ENCODE peak calls at places on chromosomes 1 and 21, in four cellular contexts. G is esophagus muscularis mucosa, J is endothelial cell of umbilical vein, O is A673. W is an unnamed sample.

GRCh38 chr1:37995773-37996379 is 6.1 kb upstream of the SF3A3 start:
- DNase-seq in O (peak; percentile 97), J (no peak), G (peak; percentile 93), W (peak; percentile 54)

GRCh38 chr1:242178924-242179708 is 180.2 kb upstream of the MAP1LC3C start:
- DNase-seq in J (no peak), G (no peak), O (no peak), W (no peak)

GRCh38 chr1:10020668-10021067 is 12.1 kb upstream of the UBE4B start:
- DNase-seq in G (no peak), O (no peak), J (no peak), W (no peak)

GRCh38 chr1:85463666-85464496 is 1.1 kb downstream of the DDAH1 start:
- DNase-seq in J (no peak), G (no peak), O (peak; percentile 31), W (peak; percentile 18)

GRCh38 chr21:28627691-28628090 is 365.0 kb downstream of the LTN1 start:
- DNase-seq in J (no peak), O (peak; percentile 31), G (no peak), W (no peak)

GRCh38 chr1:1136547-1137230 is 20.8 kb upstream of the C1orf159 start:
- DNase-seq in J (no peak), O (no peak), G (no peak), W (peak; percentile 40)

GRCh38 chr1:224348137-224348536 is 8.5 kb upstream of the CNIH4 start:
- DNase-seq in J (no peak), G (no peak), O (no peak), W (no peak)

GRCh38 chr21:18249542-18250152 is 5.0 kb downstream of the CHODL start:
- DNase-seq in G (no peak), J (no peak), O (no peak), W (no peak)

GRCh38 chr1:178868700-178869099 is 2.2 kb downstream of the ANGPTL1 start:
- DNase-seq in G (no peak), O (no peak), J (no peak), W (no peak)

GRCh38 chr21:34021726-34022125 is 51.7 kb upstream of the MRPS6 start:
- DNase-seq in O (no peak), J (no peak), G (no peak), W (no peak)

GRCh38 chr21:34945288-34945687 is 103.8 kb downstream of the RUNX1 start:
- DNase-seq in J (no peak), O (no peak), G (no peak), W (no peak)

GRCh38 chr1:66642992-66643391 is 109.0 kb downstream of the SGIP1 start:
- DNase-seq in O (no peak), J (no peak), G (no peak), W (no peak)

GRCh38 chr21:45011911-45012660 is 62.3 kb upstream of the ADARB1 start:
- DNase-seq in O (peak; percentile 52), G (no peak), J (peak; percentile 78), W (no peak)

GRCh38 chr1:221522440-221523050 is 219.3 kb downstream of the DUSP10 start:
- DNase-seq in J (no peak), O (no peak), G (no peak), W (no peak)

GRCh38 chr21:40688106-40688850 is 158.7 kb downstream of the DSCAM start:
- DNase-seq in G (no peak), J (no peak), O (no peak), W (no peak)

GRCh38 chr1:159473335-159473734 is 33.8 kb downstream of the OR10J1 start:
- DNase-seq in J (peak; percentile 83), O (peak; percentile 57), G (no peak), W (no peak)

GRCh38 chr1:207516729-207517128 is 20.8 kb downstream of the CR1 start:
- DNase-seq in O (no peak), J (no peak), G (no peak), W (no peak)

GRCh38 chr1:170732262-170732595 is 68.3 kb downstream of the PRRX1 start:
- DNase-seq in O (no peak), G (no peak), J (no peak), W (no peak)

GRCh38 chr1:169681094-169681493 is 30.3 kb downstream of the SELL start:
- DNase-seq in O (no peak), J (no peak), G (no peak), W (no peak)
- H3K27me3 ChIP-seq in O (peaks cover 8% of the 10 kb centered on the region), J (no peaks in the 10 kb centered on the region), G (no peaks in the 10 kb centered on the region), W (no peaks in the 10 kb centered on the region)

DNA sequence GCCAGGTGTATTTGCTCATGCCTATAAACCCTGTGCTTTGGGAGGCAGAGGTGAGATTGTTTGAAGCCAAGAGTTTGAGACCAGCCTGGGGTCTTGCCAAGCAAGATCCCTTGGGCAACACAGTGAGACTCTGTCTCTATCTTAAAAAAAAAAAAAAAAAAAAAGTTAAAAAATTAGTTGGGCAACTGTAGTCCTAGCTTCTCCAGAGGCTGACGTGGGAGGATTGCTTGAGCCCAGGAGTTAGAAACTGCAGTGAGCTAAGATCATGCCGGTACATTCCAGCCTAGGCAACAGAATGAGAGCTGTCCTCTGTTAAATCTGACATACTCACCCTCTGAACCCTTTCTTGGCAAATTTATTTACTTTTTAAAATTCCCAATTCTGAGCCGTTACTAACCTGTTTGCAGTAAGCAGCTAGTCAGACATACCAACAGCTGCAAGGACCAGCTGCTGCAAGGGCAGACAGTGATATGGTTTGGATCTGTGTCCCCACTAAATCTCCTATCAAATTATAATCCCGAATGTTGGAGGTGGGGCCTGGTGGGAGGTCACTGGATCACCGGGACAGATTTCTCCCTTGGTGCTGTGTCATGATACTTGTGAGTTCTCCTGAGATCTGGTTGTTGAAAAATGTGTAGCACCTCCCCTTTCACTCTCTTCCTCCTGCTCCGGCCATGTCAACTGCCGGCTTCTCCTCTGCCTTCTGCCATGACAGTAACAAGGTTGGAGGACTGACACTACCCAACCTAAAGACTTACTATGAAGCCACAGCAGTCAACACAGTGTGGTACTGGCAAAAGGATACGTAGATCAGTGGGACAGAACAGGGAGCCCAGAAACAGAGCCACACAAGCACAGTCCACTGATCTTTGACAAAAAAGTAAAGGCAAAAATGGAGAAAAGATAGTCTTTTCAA is 10.6 kb downstream of the PARP1 start:
- DNase-seq in J (no peak), G (no peak), O (no peak), W (no peak)
- H3K4me1 ChIP-seq in J (no peaks in the 10 kb centered on the region), G (peaks cover 46% of the 10 kb centered on the region), O (peaks cover 5% of the 10 kb centered on the region), W (peaks cover 25% of the 10 kb centered on the region)

DNA sequence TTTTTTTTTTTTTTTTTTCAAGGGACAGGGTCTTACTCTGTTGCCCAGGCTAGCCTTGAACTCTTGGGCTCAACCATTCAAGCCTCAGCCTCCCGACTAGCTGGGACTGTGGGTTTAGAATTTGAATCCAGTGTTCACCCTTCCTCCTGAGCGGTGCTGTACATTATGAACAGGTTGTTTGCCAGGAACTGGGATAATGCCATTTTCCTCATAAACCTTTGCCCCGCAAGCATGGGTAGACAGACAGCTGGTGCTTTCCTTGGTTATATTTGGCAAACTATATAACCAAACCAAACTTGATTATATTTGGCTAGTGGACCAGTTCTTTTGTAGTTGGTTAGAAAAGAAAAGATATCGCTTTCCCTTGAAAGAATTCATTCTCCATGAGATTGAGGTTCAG is 54.9 kb downstream of the GALNT2 start:
- DNase-seq in O (no peak), J (no peak), G (no peak), W (no peak)
- H3K27ac ChIP-seq in O (no peak overlapping the region), J (no peak overlapping the region), G (no peak overlapping the region), W (no peak overlapping the region)

GRCh38 chr1:172657586-172657985 is 1.3 kb upstream of the FASLG start:
- DNase-seq in O (no peak), G (no peak), J (no peak), W (no peak)

GRCh38 chr1:172653015-172653709 is 5.7 kb upstream of the FASLG start:
- DNase-seq in O (peak; percentile 53), J (no peak), G (no peak), W (no peak)

GRCh38 chr1:172658871-172659453 is at the start of gene FASLG:
- DNase-seq in G (no peak), J (no peak), O (no peak), W (no peak)

GRCh38 chr1:172654535-172654934 is 4.4 kb upstream of the FASLG start:
- DNase-seq in J (peak; percentile 33), O (no peak), G (no peak), W (no peak)

GRCh38 chr1:172656576-172656975 is 2.3 kb upstream of the FASLG start:
- DNase-seq in O (no peak), J (no peak), G (no peak), W (no peak)
- H3K27me3 ChIP-seq in O (no peaks in the 10 kb centered on the region), J (peaks cover 2% of the 10 kb centered on the region), G (no peaks in the 10 kb centered on the region), W (no peaks in the 10 kb centered on the region)

DNA sequence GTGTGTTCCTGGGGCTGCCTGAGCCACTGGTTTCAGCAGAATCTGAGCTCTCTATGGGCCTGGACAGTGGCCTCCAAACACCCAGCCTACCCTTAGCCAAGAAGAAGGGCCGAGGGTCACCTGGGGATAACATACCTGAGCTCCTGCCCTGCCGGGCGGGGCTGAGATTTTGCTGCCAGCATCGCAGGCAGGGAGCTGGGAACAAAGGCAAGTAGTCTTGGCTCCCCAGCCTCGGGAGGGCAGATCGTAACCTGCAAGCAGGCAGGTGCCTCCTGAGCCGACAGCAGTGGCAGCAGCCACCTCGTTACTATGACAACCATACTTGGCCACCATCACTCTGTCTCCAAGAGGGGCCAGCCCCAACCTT is 54.7 kb downstream of the TOMM20 start:
- DNase-seq in J (no peak), G (no peak), O (no peak), W (peak; percentile 85)
- H3K4me1 ChIP-seq in J (peaks cover 23% of the 10 kb centered on the region), G (peaks cover 66% of the 10 kb centered on the region), O (no peaks in the 10 kb centered on the region), W (peaks cover 88% of the 10 kb centered on the region)

W was measured in body of pancreas.